ENCODE peak calls at places on chromosomes 16 and 17, in seven cellular contexts. B, N, Y, U, H, J and T are unnamed samples.

GRCh38 chr17:2713881-2714280 is 2.3 kb upstream of the CLUH start:
- DNase-seq in J (no peak), Y (no peak), B (no peak), U (no peak), H (no peak), N (no peak), T (no peak)

GRCh38 chr16:17395849-17396480 is 74.8 kb downstream of the XYLT1 start:
- DNase-seq in H (no peak), U (no peak), N (no peak), Y (no peak), B (no peak), J (peak; percentile 44), T (no peak)

GRCh38 chr17:56810286-56810781 is 23.4 kb downstream of the C17orf67 start:
- DNase-seq in N (no peak), Y (no peak), B (no peak), J (no peak), H (peak; percentile 36), U (no peak), T (no peak)

GRCh38 chr16:57422026-57422944 is 17.7 kb downstream of the CCL17 start:
- DNase-seq in N (peak; percentile 52), B (no peak), Y (peak; percentile 72), J (peak; percentile 55), H (no peak), U (no peak), T (peak; percentile 64)

GRCh38 chr16:67663151-67663876 is 2.6 kb downstream of the PARD6A start:
- DNase-seq in U (no peak), N (no peak), H (no peak), B (peak; percentile 58), Y (no peak), J (no peak), T (peak; percentile 75)

GRCh38 chr17:44354582-44355309 is 8.9 kb downstream of the FAM171A2 start:
- DNase-seq in N (peak; percentile 60), U (peak; percentile 52), J (peak; percentile 27), H (peak; percentile 60), Y (no peak), B (no peak), T (no peak)

GRCh38 chr16:88799569-88800276 is 3.9 kb upstream of the CDT1 start:
- DNase-seq in H (no peak), N (no peak), B (peak; percentile 38), Y (no peak), J (no peak), U (no peak), T (no peak)

GRCh38 chr17:39942076-39942475 is 14.5 kb downstream of the LRRC3C start:
- DNase-seq in H (no peak), B (no peak), Y (no peak), N (no peak), U (no peak), J (no peak), T (no peak)

GRCh38 chr17:63120406-63120805 is 154.4 kb downstream of the TANC2 start:
- DNase-seq in Y (peak; percentile 54), H (no peak), B (no peak), J (no peak), U (no peak), N (no peak), T (no peak)

GRCh38 chr16:80527297-80527696 is 13.5 kb upstream of the DYNLRB2 start:
- DNase-seq in Y (peak; percentile 11), B (no peak), N (peak; percentile 22), H (no peak), J (no peak), U (peak; percentile 17), T (no peak)

GRCh38 chr16:11909653-11910551 is 5.9 kb downstream of the GSPT1 start:
- DNase-seq in N (no peak), Y (peak; percentile 73), H (no peak), J (no peak), B (no peak), U (no peak), T (no peak)

GRCh38 chr17:50843150-50843905 is 7.9 kb downstream of the WFIKKN2 start:
- DNase-seq in U (no peak), J (no peak), N (no peak), B (no peak), Y (no peak), H (no peak), T (no peak)

GRCh38 chr17:68195667-68196393 is 52.0 kb upstream of the AMZ2 start:
- DNase-seq in U (peak; percentile 28), H (peak; percentile 24), N (no peak), B (no peak), J (no peak), Y (no peak), T (no peak)

GRCh38 chr16:50594332-50595260 is 46.4 kb downstream of the NKD1 start:
- DNase-seq in U (no peak), N (peak; percentile 66), H (no peak), Y (no peak), B (no peak), J (no peak), T (peak; percentile 62)

GRCh38 chr17:3557768-3558583 is at the start of gene TRPV3:
- DNase-seq in H (no peak), Y (no peak), N (peak; percentile 40), J (no peak), U (peak; percentile 30), B (peak; percentile 86), T (peak; percentile 65)

GRCh38 chr17:7716299-7716886 is 1.2 kb upstream of the DNAH2 start:
- DNase-seq in H (no peak), N (no peak), Y (no peak), B (no peak), J (no peak), U (no peak), T (no peak)

GRCh38 chr17:44932096-44932495 is 15.5 kb downstream of the KIF18B start:
- DNase-seq in J (no peak), Y (no peak), N (no peak), U (no peak), H (peak; percentile 5), B (no peak), T (peak; percentile 28)

GRCh38 chr17:55443904-55444303 is 22.3 kb upstream of the MMD start:
- DNase-seq in H (no peak), B (no peak), U (no peak), J (no peak), Y (no peak), N (no peak), T (no peak)

GRCh38 chr16:88977028-88977844 is at the start of gene CBFA2T3:
- DNase-seq in U (no peak), H (peak; percentile 84), B (peak; percentile 84), Y (no peak), N (peak; percentile 67), J (peak; percentile 34), T (no peak)

GRCh38 chr17:49016775-49017463 is 19.7 kb downstream of the IGF2BP1 start:
- DNase-seq in N (peak; percentile 66), J (peak; percentile 37), Y (peak; percentile 80), U (no peak), B (no peak), H (no peak), T (peak; percentile 87)

GRCh38 chr16:35210681-35211433 is 1751.4 kb downstream of the TP53TG3F start:
- DNase-seq in U (no peak), J (no peak), H (no peak), Y (no peak), B (no peak), N (no peak), T (no peak)

GRCh38 chr16:68128577-68129305 is 43.6 kb downstream of the NFATC3 start:
- DNase-seq in U (no peak), N (no peak), J (no peak), H (no peak), Y (peak; percentile 4), B (no peak), T (no peak)

GRCh38 chr16:29645699-29646187 is 17.3 kb upstream of the SPN start:
- DNase-seq in U (no peak), J (no peak), B (no peak), H (no peak), N (no peak), Y (no peak), T (peak; percentile 25)

GRCh38 chr16:49643429-49644142 is 212.3 kb downstream of the ZNF423 start:
- DNase-seq in Y (peak; percentile 78), H (no peak), U (no peak), N (peak; percentile 56), J (no peak), B (peak; percentile 37), T (peak; percentile 64)

GRCh38 chr16:66248096-66248495 is 118.4 kb upstream of the CDH5 start:
- DNase-seq in J (peak; percentile 78), N (no peak), Y (peak; percentile 77), H (peak; percentile 81), B (peak; percentile 90), U (no peak), T (peak; percentile 77)

GRCh38 chr17:78977681-78977943 is 2.1 kb downstream of the LGALS3BP start:
- DNase-seq in B (no peak), N (no peak), Y (no peak), U (no peak), J (no peak), H (no peak), T (no peak)

GRCh38 chr16:62870554-62870953 is 834.3 kb upstream of the CDH8 start:
- DNase-seq in J (no peak), N (no peak), Y (no peak), B (no peak), U (no peak), H (no peak), T (no peak)

GRCh38 chr17:4733073-4733531 is 1.9 kb downstream of the MED11 start:
- DNase-seq in H (no peak), U (no peak), Y (no peak), N (no peak), J (no peak), B (no peak), T (peak; percentile 76)

GRCh38 chr17:57424777-57425188 is 168.5 kb downstream of the MSI2 start:
- DNase-seq in J (no peak), H (no peak), U (no peak), N (no peak), B (no peak), Y (peak; percentile 30), T (no peak)

GRCh38 chr17:35726609-35727460 is 4.6 kb upstream of the RASL10B start:
- DNase-seq in U (no peak), H (peak; percentile 54), Y (peak; percentile 88), J (peak; percentile 34), N (peak; percentile 74), B (peak; percentile 85), T (peak; percentile 85)

GRCh38 chr17:77495575-77495974 is 354.8 kb downstream of the SEC14L1 start:
- DNase-seq in N (peak; percentile 27), Y (no peak), H (peak; percentile 2), J (no peak), U (no peak), B (peak; percentile 46), T (no peak)
- H3K27ac ChIP-seq in N (no peak overlapping the region), Y (no peak overlapping the region), H (no peak overlapping the region), J (no peak overlapping the region), U (peak overlapping the region; percentile 10), B (no peak overlapping the region), T (no peak overlapping the region)

GRCh38 chr17:979211-979538 is 401 bp downstream of the NXN start:
- DNase-seq in U (no peak), H (no peak), B (no peak), J (no peak), N (peak; percentile 59), Y (no peak), T (no peak)
- H3K4me3 ChIP-seq in U (peak overlapping the region; percentile 43), H (peak overlapping the region; percentile 91), B (peak overlapping the region; percentile 87), J (peak overlapping the region; percentile 54), N (no peak overlapping the region), Y (peak overlapping the region; percentile 100), T (peak overlapping the region; percentile 49)

GRCh38 chr16:79415983-79416641 is 184.4 kb downstream of the MAF start:
- DNase-seq in H (no peak), J (no peak), U (peak; percentile 45), B (no peak), Y (no peak), N (no peak), T (no peak)
- H3K27ac ChIP-seq in H (no peak overlapping the region), J (no peak overlapping the region), U (no peak overlapping the region), B (no peak overlapping the region), Y (no peak overlapping the region), N (no peak overlapping the region), T (no peak overlapping the region)

GRCh38 chr17:37742762-37743611 is 1.9 kb downstream of the HNF1B start:
- DNase-seq in Y (no peak), H (no peak), B (no peak), J (no peak), N (no peak), U (peak; percentile 10), T (no peak)
- H3K4me3 ChIP-seq in Y (no peak overlapping the region), H (peak overlapping the region; percentile 57), B (peak overlapping the region; percentile 60), J (peak overlapping the region; percentile 33), N (no peak overlapping the region), U (no peak overlapping the region), T (no peak overlapping the region)